ENCODE peak calls at places on chromosomes 13 and 19, in four cellular contexts. O is SK-N-SH, D is HepG2, L is K562. I is an unnamed sample.

GRCh38 chr19:17069249-17069648 is 6.0 kb downstream of the HAUS8 start:
- DNase-seq in D (no peak), L (no peak), O (no peak), I (no peak)

GRCh38 chr19:917323-918151 is at the start of gene KISS1R:
- DNase-seq in D (peak; percentile 71), L (peak; percentile 81), O (peak; percentile 84), I (peak; percentile 91)

GRCh38 chr19:54391589-54392061 is 23.6 kb upstream of the TTYH1 start:
- DNase-seq in O (no peak), L (no peak), D (peak; percentile 21), I (peak; percentile 50)

GRCh38 chr19:35404879-35405622 is 34.2 kb downstream of the GPR42 start:
- DNase-seq in D (peak; percentile 70), O (no peak), L (peak; percentile 41), I (no peak)

GRCh38 chr19:584240-585001 is 5.3 kb upstream of the HCN2 start:
- DNase-seq in O (peak; percentile 95), L (peak; percentile 75), D (no peak), I (no peak)

GRCh38 chr13:40170982-40171381 is 495.5 kb downstream of the FOXO1 start:
- DNase-seq in L (no peak), D (no peak), O (no peak), I (no peak)

GRCh38 chr19:32677657-32678056 is 2.0 kb downstream of the RGS9BP start:
- DNase-seq in O (no peak), D (no peak), L (no peak), I (no peak)

GRCh38 chr13:87122551-87122950 is 548.6 kb upstream of the SLITRK5 start:
- DNase-seq in O (no peak), D (no peak), L (no peak), I (no peak)

GRCh38 chr13:64538711-64539110 is 2691.4 kb downstream of the PCDH9 start:
- DNase-seq in D (no peak), L (no peak), O (no peak), I (no peak)

GRCh38 chr19:49746206-49746958 is 16.7 kb downstream of the TSKS start:
- DNase-seq in O (peak; percentile 81), L (peak; percentile 100), D (peak; percentile 36), I (peak; percentile 97)

GRCh38 chr19:56837892-56838679 is 2.4 kb downstream of the PEG3 start:
- DNase-seq in L (no peak), D (peak; percentile 67), O (peak; percentile 64), I (no peak)

GRCh38 chr19:15517778-15518177 is 9.5 kb downstream of the CYP4F22 start:
- DNase-seq in D (no peak), O (no peak), L (no peak), I (no peak)

GRCh38 chr19:44207126-44207803 is 5.1 kb upstream of the ZNF227 start:
- DNase-seq in L (peak; percentile 89), D (peak; percentile 94), O (peak; percentile 91), I (peak; percentile 81)

DNA sequence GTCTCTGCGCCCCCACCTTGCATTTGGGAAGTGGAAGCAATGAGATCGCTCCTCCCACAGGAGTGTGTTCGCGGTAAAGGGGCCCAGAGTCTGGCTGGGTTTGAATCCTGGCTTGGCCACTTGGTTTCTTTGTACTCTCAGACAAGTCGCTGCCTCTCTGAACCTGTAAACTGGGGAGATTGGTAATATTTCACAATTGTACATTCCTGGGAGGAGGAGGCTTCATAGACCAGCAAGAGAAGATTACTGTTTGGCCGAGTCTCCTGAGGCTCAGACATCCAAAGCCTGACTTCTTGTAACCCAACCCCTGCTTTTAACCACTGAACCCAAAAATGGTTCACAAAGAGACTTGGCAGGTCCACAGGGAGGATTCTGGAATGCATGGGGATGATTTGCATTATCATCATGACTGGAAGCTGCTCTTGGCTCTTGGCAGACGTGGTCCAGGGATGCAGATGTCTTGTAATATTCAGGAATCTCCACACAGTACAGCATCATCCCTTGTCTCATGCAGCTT is 13.6 kb upstream of the STRN4 start:
- DNase-seq in O (no peak), L (no peak), D (no peak), I (no peak)
- TF ChIP-seq MAX in O (peak; percentile 22), L (no peak), D (no peak), I (no peak)

GRCh38 chr19:3480383-3481091 is at the start of gene SMIM24:
- DNase-seq in O (no peak), D (peak; percentile 73), L (no peak), I (no peak)
- H3K9ac ChIP-seq in O (no peak within 1 kb of the TSS), D (peak within 1 kb of the TSS; percentile 28), L (peak within 1 kb of the TSS; percentile 81), I (no peak within 1 kb of the TSS)

GRCh38 chr13:79937311-79938243 is 403.3 kb downstream of the SPRY2 start:
- DNase-seq in O (no peak), D (no peak), L (no peak), I (no peak)
- TF ChIP-seq CHD2 in O (no peak), D (no peak), L (no peak), I (no peak)

GRCh38 chr13:99439850-99440604 is 61.2 kb upstream of the TM9SF2 start:
- DNase-seq in L (no peak), O (no peak), D (no peak), I (no peak)

GRCh38 chr13:99436686-99437416 is 64.4 kb upstream of the TM9SF2 start:
- DNase-seq in O (peak; percentile 86), L (peak; percentile 76), D (peak; percentile 64), I (peak; percentile 68)

GRCh38 chr13:99446242-99446641 is 55.0 kb upstream of the TM9SF2 start:
- DNase-seq in D (peak; percentile 30), O (no peak), L (no peak), I (no peak)

GRCh38 chr13:99439048-99439447 is 62.2 kb upstream of the TM9SF2 start:
- DNase-seq in L (no peak), D (no peak), O (no peak), I (no peak)

DNA sequence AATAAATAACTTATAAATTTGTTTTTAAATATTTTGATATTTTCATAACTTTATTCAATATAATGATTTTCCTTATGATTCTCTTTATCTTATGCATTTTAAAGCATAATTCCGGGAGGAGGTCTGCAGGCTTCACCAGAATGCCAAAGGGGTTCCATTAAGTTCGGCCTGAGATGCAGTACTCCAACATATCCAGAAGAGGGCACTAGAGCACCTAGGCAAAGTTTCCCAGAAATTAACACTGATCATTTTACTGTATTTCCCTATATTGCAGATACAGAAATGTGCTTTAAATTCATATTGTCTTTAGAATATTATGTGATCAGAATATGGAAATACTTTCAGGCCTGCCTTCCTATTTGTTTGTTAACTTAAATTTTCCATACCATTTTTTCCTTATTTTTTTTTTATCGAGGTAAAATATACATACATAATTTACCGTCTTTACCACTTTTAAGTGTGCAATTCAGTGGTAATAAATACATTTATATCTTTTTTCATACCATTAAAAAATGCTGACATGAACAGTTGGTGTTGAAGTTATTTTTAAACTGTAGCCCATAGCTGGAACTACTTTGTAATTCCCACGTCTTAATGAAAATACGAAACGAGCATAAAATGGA is 58.9 kb upstream of the TM9SF2 start:
- DNase-seq in O (peak; percentile 58), D (peak; percentile 35), L (peak; percentile 32), I (no peak)
- TF ChIP-seq MAX in O (no peak), D (no peak), L (no peak), I (no peak)

GRCh38 chr19:2494084-2494446 is 18.1 kb downstream of the GADD45B start:
- DNase-seq in D (no peak), L (no peak), O (peak; percentile 75), I (no peak)
- H3K9ac ChIP-seq in D (peak overlapping the region; percentile 37), L (peak overlapping the region; percentile 84), O (peak overlapping the region; percentile 80), I (no peak overlapping the region)

GRCh38 chr19:41452584-41453275 is 9.8 kb downstream of the ERICH4 start:
- DNase-seq in L (no peak), O (no peak), D (no peak), I (no peak)

GRCh38 chr19:41457241-41457640 is 14.3 kb downstream of the ERICH4 start:
- DNase-seq in L (no peak), O (no peak), D (no peak), I (no peak)

GRCh38 chr19:41456342-41456918 is 13.5 kb downstream of the ERICH4 start:
- DNase-seq in O (no peak), D (no peak), L (no peak), I (no peak)
- TF ChIP-seq CHD2 in O (no peak), D (no peak), L (no peak), I (no peak)